ENCODE peak calls at places on chromosomes 13 and 19, in five cellular contexts. Y is AG04449; V is fibroblast of the aortic adventitia; W is CD4-positive, alpha-beta memory T cell; C is epithelial cell of esophagus. Q is an unnamed sample.

GRCh38 chr19:6501740-6502648 is at the start of gene TUBB4A:
- DNase-seq in Y (no peak), V (no peak), W (peak), C (no peak), Q (no peak)

GRCh38 chr19:55651236-55651635 is 3.2 kb downstream of the CCDC106 start:
- DNase-seq in Y (no peak), V (no peak), W (no peak), C (no peak), Q (no peak)

GRCh38 chr19:28521169-28521568 is 691.8 kb downstream of the UQCRFS1 start:
- DNase-seq in Y (no peak), V (no peak), W (no peak), C (no peak), Q (no peak)

GRCh38 chr19:34345934-34346333 is 19.1 kb upstream of the GPI start:
- DNase-seq in Y (no peak), V (peak), W (peak), C (peak), Q (peak)

GRCh38 chr19:30978639-30979038 is 370.6 kb downstream of the TSHZ3 start:
- DNase-seq in Y (no peak), V (no peak), W (no peak), C (no peak), Q (no peak)

GRCh38 chr19:42270346-42271044 is 1.4 kb downstream of the CIC start:
- DNase-seq in Y (no peak), V (peak), W (peak), C (peak), Q (peak)

GRCh38 chr13:99307247-99307646 is at the start of gene GPR183:
- DNase-seq in Y (no peak), V (no peak), W (peak), C (peak), Q (no peak)

GRCh38 chr13:33911521-33911920 is 93.6 kb downstream of the RFC3 start:
- DNase-seq in Y (no peak), V (no peak), W (no peak), C (peak), Q (no peak)

GRCh38 chr13:99228737-99229691 is 28.4 kb downstream of the UBAC2 start:
- DNase-seq in Y (peak), V (peak), W (no peak), C (peak), Q (no peak)

GRCh38 chr19:52335768-52336116 is 301 bp upstream of the ZNF610 start:
- DNase-seq in Y (no peak), V (no peak), W (no peak), C (no peak), Q (no peak)

GRCh38 chr19:18718846-18719458 is 35.5 kb downstream of the CRTC1 start:
- DNase-seq in Y (no peak), V (no peak), W (no peak), C (no peak), Q (no peak)

GRCh38 chr13:112643759-112644459 is 45.9 kb upstream of the ATP11A start:
- DNase-seq in Y (no peak), V (no peak), W (no peak), C (no peak), Q (no peak)

GRCh38 chr13:87999141-87999765 is 328.1 kb downstream of the SLITRK5 start:
- DNase-seq in Y (no peak), V (peak), W (no peak), C (peak), Q (peak)

GRCh38 chr19:17751912-17752273 is 616 bp downstream of the FCHO1 start:
- DNase-seq in Y (no peak), V (no peak), W (no peak), C (no peak), Q (no peak)

GRCh38 chr13:51624695-51625345 is 40.6 kb downstream of the WDFY2 start:
- DNase-seq in Y (no peak), V (no peak), W (no peak), C (no peak), Q (no peak)

GRCh38 chr13:21034602-21035190 is 26.7 kb downstream of the LATS2 start:
- DNase-seq in Y (no peak), V (peak), W (no peak), C (no peak), Q (no peak)

GRCh38 chr19:4130635-4131438 is 6.9 kb upstream of the MAP2K2 start:
- DNase-seq in Y (peak), V (peak), W (no peak), C (peak), Q (peak)

GRCh38 chr13:99955747-99956472 is 15.7 kb downstream of the ZIC5 start:
- DNase-seq in Y (no peak), V (peak), W (no peak), C (no peak), Q (no peak)

GRCh38 chr13:20146381-20146780 is 14.5 kb downstream of the GJA3 start:
- DNase-seq in Y (no peak), V (no peak), W (no peak), C (no peak), Q (no peak)

GRCh38 chr19:54369082-54369691 is 4.5 kb upstream of the LAIR1 start:
- DNase-seq in Y (no peak), V (no peak), W (no peak), C (no peak), Q (no peak)

GRCh38 chr13:51041126-51041525 is 69.9 kb downstream of the C13orf42 start:
- DNase-seq in Y (no peak), V (no peak), W (no peak), C (no peak), Q (no peak)

GRCh38 chr19:44755219-44755618 is 6.7 kb downstream of the BCL3 start:
- DNase-seq in Y (no peak), V (no peak), W (no peak), C (no peak), Q (no peak)
- H3K4me3 ChIP-seq in Y (no peak), V (peak), W (no peak), C (no peak), Q (no peak)

DNA sequence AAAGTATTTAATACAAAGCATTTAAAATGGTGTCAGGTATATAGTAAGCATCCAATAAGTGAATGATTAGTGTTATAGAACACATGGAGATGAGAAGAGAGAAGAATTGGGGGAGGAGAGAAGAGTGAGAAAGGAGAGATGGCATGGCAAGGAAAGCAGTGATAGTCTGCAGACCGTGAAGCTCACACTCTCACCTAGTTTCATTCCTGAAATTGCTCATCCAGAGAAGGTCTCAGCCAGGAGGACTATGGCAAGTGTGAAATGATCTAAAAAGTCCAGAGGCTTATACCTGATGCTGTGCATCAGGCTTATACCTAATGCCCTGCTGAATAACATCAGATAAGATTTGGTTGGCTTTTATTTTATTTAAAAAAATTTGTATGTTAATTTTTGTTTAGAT is 351.6 kb upstream of the KLF12 start:
- DNase-seq in Y (no peak), V (no peak), W (no peak), C (no peak), Q (no peak)
- H3K4me3 ChIP-seq in Y (no peak), V (no peak), W (no peak), C (no peak), Q (no peak)

DNA sequence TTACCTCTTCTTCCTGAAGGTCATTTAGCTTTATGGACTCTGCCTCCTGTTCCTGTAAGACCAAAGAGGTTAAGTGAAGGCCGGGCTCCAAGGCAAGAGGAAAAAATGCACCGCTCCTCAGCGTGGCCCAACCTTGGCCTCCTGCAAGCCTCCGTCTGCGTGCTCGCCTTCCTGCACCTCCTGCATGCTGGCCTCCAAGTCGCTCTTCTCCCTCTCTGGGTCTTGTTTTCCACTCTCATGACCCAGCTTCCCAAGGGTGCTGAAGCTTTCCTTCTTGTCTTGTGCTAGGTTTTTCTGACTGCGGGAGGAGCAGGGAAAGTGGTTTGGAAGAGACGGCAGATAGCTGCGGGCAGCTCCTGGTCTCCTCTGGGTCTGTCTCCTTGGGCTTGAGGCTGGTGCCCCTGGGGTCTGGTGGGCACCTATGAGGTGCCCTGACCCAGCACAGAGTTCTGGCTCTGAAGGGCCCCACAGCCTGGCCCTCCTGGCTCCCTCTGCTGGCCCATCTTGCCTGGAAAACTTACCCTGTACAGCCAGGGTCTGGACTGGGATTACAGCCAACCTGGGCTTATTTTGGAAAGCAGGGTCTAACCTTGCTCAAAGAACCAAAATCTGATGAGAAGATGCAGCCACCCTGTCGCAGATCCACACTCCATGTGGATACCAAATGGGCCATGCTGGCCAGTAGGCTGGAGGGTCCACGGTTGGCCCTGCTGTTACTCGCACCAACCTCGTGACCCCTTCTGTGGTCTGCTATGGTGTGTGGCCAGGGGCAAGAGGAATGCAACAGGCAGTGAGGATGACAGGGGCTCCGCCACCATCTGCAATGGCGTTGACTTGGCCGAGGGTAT is 5.2 kb downstream of the C13orf46 start:
- DNase-seq in Y (no peak), V (no peak), W (no peak), C (no peak), Q (no peak)
- H3K4me3 ChIP-seq in Y (no peak), V (no peak), W (no peak), C (no peak), Q (no peak)

DNA sequence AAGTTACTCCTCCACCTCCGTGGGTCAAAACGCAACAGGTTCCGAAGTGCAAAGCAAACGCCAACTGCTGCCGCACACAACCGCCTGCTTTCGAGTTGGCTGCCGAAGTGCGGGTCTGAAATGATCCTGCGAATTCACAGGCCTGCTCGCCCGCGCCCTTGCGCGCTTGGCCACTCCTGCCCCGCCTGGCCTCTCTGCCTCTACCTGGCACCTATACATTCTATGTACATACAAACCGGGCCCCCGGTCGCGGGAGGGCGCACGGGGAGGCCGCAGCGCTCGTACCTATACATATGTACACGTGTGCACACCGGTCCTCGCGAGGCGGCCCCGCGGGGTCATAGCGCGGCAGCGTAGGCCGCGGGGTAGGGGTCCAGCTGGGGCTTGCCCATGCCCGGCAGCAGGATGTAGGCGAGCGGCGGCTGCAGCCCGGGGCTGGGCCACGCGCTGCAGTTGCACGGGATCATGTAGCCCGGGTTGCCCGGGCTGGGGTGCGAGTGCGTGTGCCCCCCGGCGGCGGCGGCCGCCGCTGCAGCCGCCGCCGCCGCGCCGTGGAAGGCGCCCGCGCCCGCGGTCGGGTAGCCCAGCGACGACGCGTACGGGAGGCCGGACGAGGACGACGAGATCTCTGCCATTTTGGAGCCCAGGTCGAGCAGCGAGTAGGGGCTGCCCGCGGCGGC is 1.3 kb downstream of the SOX21 start:
- DNase-seq in Y (no peak), V (no peak), W (no peak), C (peak), Q (no peak)
- H3K4me3 ChIP-seq in Y (peak), V (no peak), W (no peak), C (peak), Q (no peak)